ENCODE peak calls at places on chromosomes 5 and 9, in four cellular contexts. H is IMR-90, A is tibial nerve, Y is adrenal gland. W is an unnamed sample.

GRCh38 chr5:61805101-61805500 is 473.0 kb downstream of the ZSWIM6 start:
- DNase-seq in H (peak; percentile 60), Y (no peak), A (no peak), W (no peak)

GRCh38 chr5:41112486-41113455 is 41.6 kb upstream of the MROH2B start:
- DNase-seq in H (peak; percentile 86), Y (no peak), A (no peak), W (no peak)

GRCh38 chr5:160805376-160805775 is 46.6 kb downstream of the ATP10B start:
- DNase-seq in H (no peak), Y (no peak), A (no peak), W (no peak)

GRCh38 chr9:92439921-92440750 is 15.9 kb upstream of the OMD start:
- DNase-seq in H (peak; percentile 90), A (no peak), Y (no peak), W (no peak)

GRCh38 chr5:150125334-150125733 is 30.3 kb downstream of the PDGFRB start:
- DNase-seq in H (no peak), Y (no peak), A (no peak), W (no peak)

GRCh38 chr5:79588645-79589044 is 23.6 kb upstream of the TENT2 start:
- DNase-seq in Y (no peak), H (no peak), A (no peak), W (no peak)

GRCh38 chr5:133256276-133256675 is 204.5 kb downstream of the HSPA4 start:
- DNase-seq in H (no peak), Y (no peak), A (no peak), W (no peak)

GRCh38 chr5:19235101-19235584 is 752.9 kb downstream of the CDH18 start:
- DNase-seq in H (no peak), Y (no peak), A (no peak), W (no peak)

GRCh38 chr9:121860744-121861143 is 209.3 kb downstream of the DAB2IP start:
- DNase-seq in Y (no peak), A (no peak), H (peak; percentile 90), W (peak; percentile 91)

GRCh38 chr5:137304227-137304874 is 194.8 kb downstream of the SPOCK1 start:
- DNase-seq in A (no peak), Y (peak; percentile 38), H (no peak), W (no peak)

GRCh38 chr5:165906879-165907278 is 2384.6 kb upstream of the WWC1 start:
- DNase-seq in H (no peak), A (no peak), Y (no peak), W (no peak)

GRCh38 chr5:32174011-32174866 is at the start of gene GOLPH3:
- DNase-seq in Y (peak; percentile 95), A (peak; percentile 94), H (peak; percentile 83), W (peak; percentile 92)

GRCh38 chr5:42811591-42812392 is at the start of gene SELENOP:
- DNase-seq in Y (peak; percentile 75), H (no peak), A (peak; percentile 84), W (peak; percentile 91)

GRCh38 chr9:88789785-88790184 is 201.5 kb upstream of the S1PR3 start:
- DNase-seq in H (peak; percentile 13), A (no peak), Y (no peak), W (no peak)

GRCh38 chr5:88251048-88251711 is 17.5 kb downstream of the TMEM161B start:
- DNase-seq in Y (no peak), H (peak; percentile 52), A (no peak), W (no peak)

GRCh38 chr9:96008502-96009222 is 133.2 kb downstream of the ERCC6L2 start:
- DNase-seq in A (no peak), Y (no peak), H (peak; percentile 52), W (no peak)

GRCh38 chr5:51242453-51242852 is 140.8 kb upstream of the ISL1 start:
- DNase-seq in A (no peak), H (no peak), Y (no peak), W (no peak)

GRCh38 chr5:11791777-11792176 is 112.5 kb downstream of the CTNND2 start:
- DNase-seq in H (no peak), Y (no peak), A (no peak), W (no peak)

GRCh38 chr5:36060516-36060885 is 6.2 kb downstream of the UGT3A2 start:
- DNase-seq in H (no peak), Y (no peak), A (no peak), W (no peak)

GRCh38 chr5:38284378-38284777 is 26.0 kb downstream of the EGFLAM start:
- DNase-seq in Y (no peak), A (no peak), H (no peak), W (no peak)

GRCh38 chr9:11158676-11159075 is 545.9 kb upstream of the PTPRD start:
- DNase-seq in A (no peak), H (no peak), Y (no peak), W (no peak)

GRCh38 chr5:139104577-139105271 is 93.4 kb downstream of the SIL1 start:
- DNase-seq in A (peak; percentile 63), Y (peak; percentile 91), H (peak; percentile 90), W (peak; percentile 91)

GRCh38 chr5:95669540-95669939 is 13.3 kb downstream of the SPATA9 start:
- DNase-seq in Y (peak; percentile 88), A (peak; percentile 78), H (peak; percentile 99), W (no peak)

GRCh38 chr5:151134228-151134627 is 23.4 kb downstream of the ANXA6 start:
- DNase-seq in Y (no peak), A (no peak), H (no peak), W (no peak)

GRCh38 chr9:12972608-12973589 is 198.1 kb downstream of the LURAP1L start:
- DNase-seq in H (no peak), A (no peak), Y (no peak), W (no peak)

GRCh38 chr9:81777514-81777913 is 88.2 kb upstream of the TLE1 start:
- DNase-seq in Y (no peak), A (no peak), H (no peak), W (no peak)

GRCh38 chr5:54867310-54867944 is 118.0 kb downstream of the ESM1 start:
- DNase-seq in Y (no peak), A (no peak), H (peak; percentile 75), W (no peak)

GRCh38 chr9:88791105-88791805 is 200.0 kb upstream of the S1PR3 start:
- DNase-seq in A (peak; percentile 54), H (peak; percentile 92), Y (no peak), W (peak; percentile 76)

GRCh38 chr5:14476791-14477435 is 104.7 kb upstream of the OTULINL start:
- DNase-seq in A (no peak), H (peak; percentile 90), Y (no peak), W (no peak)

GRCh38 chr9:130927995-130928900 is 10.8 kb downstream of the FIBCD1 start:
- DNase-seq in A (no peak), Y (peak; percentile 78), H (peak; percentile 72), W (no peak)

GRCh38 chr9:89663264-89663970 is 58.6 kb downstream of the GADD45G start:
- DNase-seq in H (no peak), Y (no peak), A (no peak), W (no peak)

GRCh38 chr5:16906255-16906654 is 29.8 kb downstream of the MYO10 start:
- DNase-seq in A (no peak), Y (no peak), H (no peak), W (no peak)

GRCh38 chr9:116391306-116391900 is 237.8 kb downstream of the PAPPA start:
- DNase-seq in A (no peak), Y (no peak), H (peak; percentile 83), W (no peak)

GRCh38 chr5:173140769-173141168 is 3.6 kb upstream of the BNIP1 start:
- DNase-seq in H (no peak), A (no peak), Y (no peak), W (no peak)

GRCh38 chr5:173148354-173148753 is 4.0 kb downstream of the BNIP1 start:
- DNase-seq in Y (no peak), H (no peak), A (no peak), W (peak; percentile 52)

GRCh38 chr5:173143567-173143966 is 764 bp upstream of the BNIP1 start:
- DNase-seq in H (no peak), A (no peak), Y (no peak), W (no peak)

GRCh38 chr5:173139631-173140030 is 4.7 kb upstream of the BNIP1 start:
- DNase-seq in H (no peak), A (no peak), Y (no peak), W (no peak)

DNA sequence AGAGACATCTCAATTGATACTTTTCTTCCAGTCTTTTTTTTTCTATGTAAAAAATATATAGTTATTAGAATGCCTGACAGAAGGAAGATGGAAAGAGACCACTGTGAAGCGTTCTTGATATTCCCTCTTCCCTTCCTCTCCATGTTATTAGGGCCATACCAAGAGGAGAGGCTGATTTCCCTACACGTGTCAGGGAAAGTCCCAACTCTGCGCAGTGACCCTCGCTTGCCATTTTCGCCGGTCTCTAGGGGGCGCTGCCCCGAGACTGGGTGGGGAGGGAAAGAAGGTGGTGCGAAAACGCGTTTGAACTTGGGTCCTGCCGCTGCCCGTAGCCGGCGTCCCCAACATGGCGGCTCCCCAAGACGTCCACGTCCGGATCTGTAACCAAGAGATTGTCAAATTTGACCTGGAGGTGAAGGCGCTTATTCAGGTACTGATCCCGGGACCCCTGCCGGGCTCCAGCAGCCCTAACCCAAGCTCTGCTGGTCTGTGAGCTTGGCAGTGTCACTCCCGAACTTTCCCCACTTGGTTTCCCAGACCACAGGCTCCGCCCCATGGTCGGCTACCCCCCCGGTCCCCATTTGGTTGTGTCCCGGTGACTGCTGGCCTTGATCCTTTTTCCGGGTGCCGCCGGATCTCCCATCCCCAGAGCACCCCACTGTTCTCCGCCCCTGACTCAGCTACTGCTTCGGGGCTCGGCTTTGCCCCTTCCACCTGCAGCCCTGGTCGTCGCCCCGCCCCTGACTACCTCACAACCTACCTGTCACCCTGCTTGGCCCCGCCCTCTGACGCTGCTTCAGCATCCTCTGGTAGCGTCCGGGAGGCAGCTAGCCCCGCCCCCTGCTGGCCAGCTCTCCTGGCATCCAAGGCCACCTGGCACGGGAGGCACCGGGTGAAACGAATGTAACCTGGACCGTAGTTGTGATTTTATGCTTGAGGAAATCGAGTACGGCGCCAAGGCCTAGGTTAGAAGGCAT is at the start of gene BNIP1:
- DNase-seq in H (peak; percentile 94), Y (peak; percentile 99), A (peak; percentile 94), W (peak; percentile 98)
- TF ChIP-seq POLR2A in H (peak; percentile 69), Y (peak; percentile 56), A (peak; percentile 17), W (no peak)

DNA sequence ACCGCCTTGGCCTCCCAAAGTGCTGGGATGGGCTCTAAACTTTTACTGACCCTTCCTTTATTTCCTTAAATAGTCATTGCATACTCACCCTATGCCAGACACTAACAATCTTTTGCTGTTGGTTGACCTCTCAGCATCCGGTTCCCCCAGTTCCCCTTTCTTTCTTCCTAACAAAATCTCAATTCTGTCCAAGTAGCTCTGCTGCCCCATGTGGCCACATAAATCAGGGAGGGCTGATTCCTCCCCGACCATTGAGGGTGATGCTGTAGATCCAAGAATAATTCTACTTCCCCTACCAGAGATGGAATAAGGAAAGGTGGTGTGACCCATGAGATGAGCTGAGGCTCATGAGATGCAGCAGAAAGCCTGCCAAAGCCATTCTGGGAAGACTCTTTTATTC is 315.3 kb upstream of the MSX2 start:
- DNase-seq in H (no peak), Y (no peak), A (no peak), W (no peak)
- TF ChIP-seq POLR2A in H (no peak), Y (no peak), A (no peak), W (no peak)

GRCh38 chr5:91381134-91381773 is 1.9 kb downstream of the ARRDC3 start:
- DNase-seq in Y (no peak), A (no peak), H (no peak), W (no peak)

GRCh38 chr5:91378683-91379601 is 4.2 kb downstream of the ARRDC3 start:
- DNase-seq in A (no peak), Y (no peak), H (no peak), W (no peak)

GRCh38 chr5:91381774-91382492 is 1.2 kb downstream of the ARRDC3 start:
- DNase-seq in Y (peak; percentile 89), H (peak; percentile 89), A (peak; percentile 79), W (peak; percentile 94)

GRCh38 chr5:91380491-91381133 is 2.5 kb downstream of the ARRDC3 start:
- DNase-seq in A (peak; percentile 99), H (peak; percentile 91), Y (peak; percentile 98), W (peak; percentile 100)

GRCh38 chr5:91379602-91380490 is 3.3 kb downstream of the ARRDC3 start:
- DNase-seq in Y (peak; percentile 93), H (peak; percentile 84), A (peak; percentile 88), W (peak; percentile 98)
- TF ChIP-seq POLR2A in Y (peak; percentile 71), H (peak; percentile 68), A (peak; percentile 64), W (peak; percentile 59)

GRCh38 chr9:127611796-127612790 is at the start of gene STXBP1:
- DNase-seq in A (peak; percentile 79), H (peak; percentile 76), Y (peak; percentile 90), W (peak; percentile 75)
- TF ChIP-seq POLR2A in A (peak; percentile 93), H (peak; percentile 76), Y (peak; percentile 88), W (no peak)

W was measured in lower leg skin.